ENCODE peak calls at places on chromosome 9, in six cellular contexts. R, T, V, E, N and L are unnamed samples.

GRCh38 chr9:92501671-92502393 is 19.5 kb upstream of the ASPN start:
- DNase-seq in R (peak; percentile 31), T (peak; percentile 80), V (peak; percentile 49), E (no peak), N (peak; percentile 36), L (peak; percentile 41)

GRCh38 chr9:111034146-111034545 is 4.1 kb downstream of the LPAR1 start:
- DNase-seq in R (no peak), T (no peak), V (no peak), E (no peak), N (no peak), L (no peak)

GRCh38 chr9:136050266-136050705 is 44.8 kb downstream of the NACC2 start:
- DNase-seq in R (no peak), T (no peak), V (no peak), E (no peak), N (no peak), L (no peak)

GRCh38 chr9:128254855-128255759 is 20.7 kb downstream of the GOLGA2 start:
- DNase-seq in R (peak; percentile 56), T (peak; percentile 73), V (peak; percentile 87), E (peak; percentile 24), N (peak; percentile 49), L (peak; percentile 62)

GRCh38 chr9:38708759-38709158 is 11.2 kb downstream of the FAM240B start:
- DNase-seq in R (no peak), T (no peak), V (no peak), E (peak; percentile 42), N (no peak), L (no peak)

GRCh38 chr9:121206516-121207370 is 5.1 kb upstream of the RAB14 start:
- DNase-seq in R (no peak), T (no peak), V (no peak), E (peak; percentile 23), N (peak; percentile 22), L (no peak)

GRCh38 chr9:133160742-133161541 is 2.8 kb downstream of the GBGT1 start:
- DNase-seq in R (peak; percentile 65), T (peak; percentile 85), V (peak; percentile 87), E (peak; percentile 60), N (peak; percentile 68), L (peak; percentile 48)

GRCh38 chr9:121786998-121787422 is 135.6 kb downstream of the DAB2IP start:
- DNase-seq in R (no peak), T (no peak), V (no peak), E (no peak), N (no peak), L (no peak)

GRCh38 chr9:127865645-127866464 is 11.4 kb upstream of the ENG start:
- DNase-seq in R (no peak), T (no peak), V (no peak), E (no peak), N (no peak), L (no peak)

GRCh38 chr9:107215381-107215780 is 67.7 kb upstream of the RAD23B start:
- DNase-seq in R (peak; percentile 64), T (no peak), V (no peak), E (peak; percentile 65), N (no peak), L (peak; percentile 9)